ENCODE peak calls at places on chromosomes 13 and 19, in five cellular contexts. D is HCT116, V is breast epithelium, U is stomach, I is heart left ventricle. Z is an unnamed sample.

GRCh38 chr19:1469936-1470863 is 8.8 kb downstream of the C19orf25 start:
- DNase-seq in U (peak), D (peak), V (no peak), I (peak), Z (no peak)

GRCh38 chr13:28657784-28658538 is 969 bp upstream of the POMP start:
- DNase-seq in I (no peak), U (no peak), V (no peak), D (no peak), Z (no peak)

GRCh38 chr13:113907637-113908617 is 44.1 kb upstream of the GAS6 start:
- DNase-seq in U (peak), I (no peak), V (peak), D (no peak), Z (no peak)

GRCh38 chr13:77150651-77151050 is 123.7 kb upstream of the FBXL3 start:
- DNase-seq in D (no peak), I (no peak), U (no peak), V (no peak), Z (no peak)

GRCh38 chr19:49657493-49658138 is 8.0 kb downstream of the IRF3 start:
- DNase-seq in U (no peak), D (no peak), I (no peak), V (no peak), Z (no peak)

GRCh38 chr13:35857769-35858168 is 273.4 kb downstream of the DCLK1 start:
- DNase-seq in U (no peak), V (no peak), D (no peak), I (no peak), Z (no peak)

GRCh38 chr19:23507441-23507840 is 112.2 kb upstream of the ZNF91 start:
- DNase-seq in I (no peak), V (no peak), U (no peak), D (no peak), Z (no peak)

GRCh38 chr13:92768592-92768991 is 458.0 kb upstream of the GPC6 start:
- DNase-seq in I (no peak), V (no peak), D (no peak), U (no peak), Z (no peak)

GRCh38 chr13:107441279-107441678 is 774.1 kb downstream of the LIG4 start:
- DNase-seq in D (no peak), V (no peak), U (no peak), I (no peak), Z (no peak)

GRCh38 chr13:98524793-98525192 is 52.1 kb downstream of the STK24 start:
- DNase-seq in U (no peak), I (no peak), D (no peak), V (no peak), Z (no peak)

GRCh38 chr13:74290324-74290773 is 156.1 kb upstream of the KLF12 start:
- DNase-seq in U (no peak), I (peak), D (peak), V (no peak), Z (no peak)

GRCh38 chr13:45367995-45368394 is 27.0 kb upstream of the TPT1 start:
- DNase-seq in V (no peak), D (no peak), U (no peak), I (no peak), Z (no peak)

GRCh38 chr19:3389876-3390361 is 23.5 kb downstream of the NFIC start:
- DNase-seq in U (peak), I (peak), D (no peak), V (no peak), Z (no peak)

GRCh38 chr13:43489168-43489730 is 297.5 kb downstream of the ENOX1 start:
- DNase-seq in U (no peak), V (no peak), I (peak), D (no peak), Z (no peak)

GRCh38 chr19:55605637-55606470 is at the start of gene ZNF865:
- DNase-seq in D (peak), I (peak), V (peak), U (peak), Z (peak)

GRCh38 chr19:39524495-39524894 is 8.2 kb downstream of the EID2B start:
- DNase-seq in I (no peak), V (no peak), D (no peak), U (no peak), Z (no peak)

GRCh38 chr13:104837756-104838155 is 1697.7 kb downstream of the EFNB2 start:
- DNase-seq in U (no peak), V (no peak), I (no peak), D (no peak), Z (no peak)

GRCh38 chr19:808176-808741 is 11.0 kb downstream of the PTBP1 start:
- DNase-seq in I (no peak), U (no peak), D (no peak), V (no peak), Z (no peak)

GRCh38 chr19:2455481-2456300 is 1.1 kb downstream of the LMNB2 start:
- DNase-seq in I (peak), D (no peak), V (no peak), U (peak), Z (no peak)

GRCh38 chr19:29303035-29303706 is 90.2 kb upstream of the UQCRFS1 start:
- DNase-seq in D (no peak), V (no peak), U (no peak), I (no peak), Z (no peak)

GRCh38 chr13:79417741-79418140 is 11.7 kb upstream of the RBM26 start:
- DNase-seq in U (no peak), D (no peak), I (no peak), V (no peak), Z (no peak)

GRCh38 chr13:90105276-90105675 is 1242.2 kb upstream of the MIR17HG start:
- DNase-seq in V (no peak), D (no peak), U (no peak), I (no peak), Z (no peak)

GRCh38 chr19:10219678-10220077 is 11.5 kb downstream of the S1PR2 start:
- DNase-seq in V (no peak), D (no peak), I (no peak), U (no peak), Z (no peak)

GRCh38 chr13:90414691-90415596 is 932.5 kb upstream of the MIR17HG start:
- DNase-seq in V (no peak), I (no peak), U (no peak), D (peak), Z (no peak)

GRCh38 chr13:40585911-40586471 is 80.5 kb downstream of the FOXO1 start:
- DNase-seq in I (no peak), V (no peak), U (no peak), D (no peak), Z (no peak)

GRCh38 chr13:100580045-100580444 is 8.5 kb downstream of the GGACT start:
- DNase-seq in U (no peak), D (no peak), V (no peak), I (no peak), Z (no peak)

GRCh38 chr19:7662657-7663056 is 6.2 kb upstream of the RETN start:
- DNase-seq in I (no peak), V (no peak), D (no peak), U (no peak), Z (no peak)

GRCh38 chr19:33702606-33703437 is 81.1 kb downstream of the CHST8 start:
- DNase-seq in I (no peak), V (no peak), D (no peak), U (no peak), Z (no peak)

GRCh38 chr13:22039961-22040360 is 369.1 kb downstream of the FGF9 start:
- DNase-seq in I (no peak), V (no peak), D (no peak), U (no peak), Z (no peak)

GRCh38 chr13:24842533-24843278 is 78.7 kb downstream of the RNF17 start:
- DNase-seq in I (no peak), U (no peak), D (no peak), V (no peak), Z (no peak)

GRCh38 chr13:32211788-32212187 is 103.4 kb downstream of the ZAR1L start:
- DNase-seq in D (no peak), V (no peak), I (peak), U (no peak), Z (no peak)

GRCh38 chr13:101955764-101956163 is 446.1 kb downstream of the FGF14 start:
- DNase-seq in I (no peak), D (no peak), V (no peak), U (no peak), Z (no peak)

GRCh38 chr13:101959016-101959415 is 442.8 kb downstream of the FGF14 start:
- DNase-seq in U (no peak), D (no peak), I (no peak), V (no peak), Z (no peak)
- TF ChIP-seq CTCF in U (no peak), D (no peak), I (no peak), V (no peak), Z (no peak)

GRCh38 chr13:23610187-23610576 is 40.0 kb downstream of the TNFRSF19 start:
- DNase-seq in U (no peak), D (no peak), I (peak), V (no peak), Z (no peak)

GRCh38 chr13:23610966-23611486 is 40.8 kb downstream of the TNFRSF19 start:
- DNase-seq in U (no peak), I (peak), D (no peak), V (no peak), Z (no peak)

GRCh38 chr13:23608138-23608537 is 37.9 kb downstream of the TNFRSF19 start:
- DNase-seq in V (no peak), D (no peak), I (no peak), U (no peak), Z (no peak)

GRCh38 chr13:23609414-23610186 is 39.4 kb downstream of the TNFRSF19 start:
- DNase-seq in U (no peak), V (no peak), I (peak), D (no peak), Z (peak)

GRCh38 chr13:23608704-23609413 is 38.6 kb downstream of the TNFRSF19 start:
- DNase-seq in U (no peak), I (peak), D (no peak), V (no peak), Z (peak)
- H3K4me3 ChIP-seq in U (peak), I (no peak), D (no peak), V (no peak), Z (no peak)

GRCh38 chr19:5520501-5520900 is 47.3 kb downstream of the TINCR start:
- DNase-seq in V (no peak), I (no peak), U (no peak), D (no peak), Z (no peak)

GRCh38 chr19:5514001-5514400 is 53.8 kb downstream of the TINCR start:
- DNase-seq in I (no peak), V (no peak), U (no peak), D (no peak), Z (no peak)

GRCh38 chr19:5519076-5519475 is 48.7 kb downstream of the TINCR start:
- DNase-seq in D (no peak), V (no peak), U (no peak), I (no peak), Z (no peak)

GRCh38 chr19:5515737-5516136 is 52.0 kb downstream of the TINCR start:
- DNase-seq in D (no peak), V (no peak), U (no peak), I (no peak), Z (no peak)
- TF ChIP-seq CTCF in D (peak), V (no peak), U (no peak), I (no peak), Z (peak)

GRCh38 chr19:45506991-45507863 is at the start of gene VASP:
- DNase-seq in V (peak), I (peak), U (peak), D (peak), Z (no peak)

GRCh38 chr19:45506246-45506990 is 861 bp upstream of the VASP start:
- DNase-seq in U (peak), D (peak), I (peak), V (peak), Z (no peak)

GRCh38 chr19:45503909-45504308 is 3.4 kb upstream of the VASP start:
- DNase-seq in V (no peak), U (no peak), D (no peak), I (no peak), Z (no peak)

GRCh38 chr19:45505151-45505995 is 1.9 kb upstream of the VASP start:
- DNase-seq in D (no peak), V (no peak), U (no peak), I (no peak), Z (no peak)

GRCh38 chr19:45505996-45506245 is 1.4 kb upstream of the VASP start:
- DNase-seq in I (no peak), D (no peak), U (no peak), V (no peak), Z (no peak)
- H3K4me3 ChIP-seq in I (no peak), D (peak), U (peak), V (no peak), Z (no peak)

Z was measured in LNCaP clone FGC.